ENCODE peak calls at places on chromosomes 6 and 20, in five cellular contexts. One of them, this sample, is unnamed. For H3K4me1, the result is how much of the 10 kb centered on the place peaks cover.

GRCh38 chr6:163324928-163325784 is 89.4 kb upstream of the QKI start:
- DNase-seq in SK-N-SH: no peak
- DNase-seq in PC-3: peak
- DNase-seq in GM23248: peak
- DNase-seq in HCT116: no peak
- DNase-seq in this sample: no peak

GRCh38 chr6:105651969-105652368 is 249.1 kb upstream of the PREP start:
- DNase-seq in HCT116: no peak
- DNase-seq in SK-N-SH: no peak
- DNase-seq in PC-3: no peak
- DNase-seq in GM23248: no peak
- DNase-seq in this sample: no peak

GRCh38 chr6:17281497-17282481 is 628 bp downstream of the RBM24 start:
- DNase-seq in SK-N-SH: peak
- DNase-seq in PC-3: no peak
- DNase-seq in HCT116: no peak
- DNase-seq in GM23248: peak
- DNase-seq in this sample: peak

GRCh38 chr6:5205877-5206840 is 54.6 kb downstream of the LYRM4 start:
- DNase-seq in HCT116: no peak
- DNase-seq in GM23248: peak
- DNase-seq in SK-N-SH: peak
- DNase-seq in PC-3: peak
- DNase-seq in this sample: no peak

GRCh38 chr6:105616521-105616920 is 213.6 kb upstream of the PREP start:
- DNase-seq in PC-3: peak
- DNase-seq in HCT116: no peak
- DNase-seq in SK-N-SH: no peak
- DNase-seq in GM23248: peak
- DNase-seq in this sample: no peak

GRCh38 chr20:63153254-63154221 is 62.4 kb downstream of the YTHDF1 start:
- DNase-seq in SK-N-SH: no peak
- DNase-seq in GM23248: no peak
- DNase-seq in PC-3: no peak
- DNase-seq in HCT116: no peak
- DNase-seq in this sample: no peak

GRCh38 chr6:143405381-143406154 is 44.9 kb downstream of the ADAT2 start:
- DNase-seq in GM23248: peak
- DNase-seq in SK-N-SH: no peak
- DNase-seq in HCT116: no peak
- DNase-seq in PC-3: peak
- DNase-seq in this sample: no peak

GRCh38 chr6:14290448-14291388 is 173.1 kb downstream of the CD83 start:
- DNase-seq in HCT116: no peak
- DNase-seq in PC-3: no peak
- DNase-seq in SK-N-SH: no peak
- DNase-seq in GM23248: no peak
- DNase-seq in this sample: no peak

GRCh38 chr6:127586372-127586771 is 9.4 kb downstream of the C6orf58 start:
- DNase-seq in GM23248: no peak
- DNase-seq in SK-N-SH: no peak
- DNase-seq in HCT116: peak
- DNase-seq in PC-3: no peak
- DNase-seq in this sample: peak

GRCh38 chr6:87909849-87910248 is 137.8 kb upstream of the SPACA1 start:
- DNase-seq in HCT116: no peak
- DNase-seq in SK-N-SH: no peak
- DNase-seq in GM23248: peak
- DNase-seq in PC-3: peak
- DNase-seq in this sample: no peak

GRCh38 chr6:142013875-142014495 is 118.7 kb upstream of the GJE1 start:
- DNase-seq in HCT116: peak
- DNase-seq in GM23248: peak
- DNase-seq in PC-3: peak
- DNase-seq in SK-N-SH: no peak
- DNase-seq in this sample: peak

GRCh38 chr6:106133040-106133439 is 46.9 kb downstream of the PRDM1 start:
- DNase-seq in HCT116: no peak
- DNase-seq in PC-3: no peak
- DNase-seq in SK-N-SH: no peak
- DNase-seq in GM23248: no peak
- DNase-seq in this sample: no peak

GRCh38 chr6:133778414-133778813 is 110.5 kb upstream of the TCF21 start:
- DNase-seq in HCT116: no peak
- DNase-seq in PC-3: peak
- DNase-seq in SK-N-SH: no peak
- DNase-seq in GM23248: peak
- DNase-seq in this sample: no peak

GRCh38 chr6:42406296-42407280 is 45.1 kb downstream of the TRERF1 start:
- DNase-seq in SK-N-SH: no peak
- DNase-seq in GM23248: peak
- DNase-seq in HCT116: no peak
- DNase-seq in PC-3: peak
- DNase-seq in this sample: peak
- TF ChIP-seq EZH2phosphoT487 in SK-N-SH: no peak
- TF ChIP-seq EZH2phosphoT487 in GM23248: no peak
- TF ChIP-seq EZH2phosphoT487 in HCT116: no peak
- TF ChIP-seq EZH2phosphoT487 in PC-3: no peak
- TF ChIP-seq EZH2phosphoT487 in this sample: no peak

DNA sequence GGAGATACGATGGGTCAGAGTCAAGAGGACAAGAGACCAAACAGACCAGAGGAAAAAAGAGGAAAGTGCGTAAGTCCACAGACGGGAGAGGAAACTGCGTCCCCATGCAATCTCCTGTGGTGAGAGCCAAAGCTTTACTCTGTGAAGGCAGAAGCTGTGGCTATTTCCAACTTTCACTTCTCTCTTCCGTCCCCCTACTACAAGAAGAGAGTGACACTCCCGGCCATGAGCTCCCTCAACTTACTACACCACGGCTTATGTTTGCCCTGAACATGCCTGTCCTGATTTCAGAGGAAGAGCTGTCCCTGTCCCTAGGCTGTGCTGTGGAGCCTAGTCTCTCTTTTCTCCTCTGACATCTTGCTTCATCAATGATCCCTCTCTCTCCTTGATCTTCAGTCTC is 11.5 kb upstream of the SSR1 start:
- DNase-seq in SK-N-SH: no peak
- DNase-seq in HCT116: no peak
- DNase-seq in PC-3: no peak
- DNase-seq in GM23248: no peak
- DNase-seq in this sample: no peak
- H3K4me1 ChIP-seq in SK-N-SH: under half
- H3K4me1 ChIP-seq in HCT116: under half
- H3K4me1 ChIP-seq in PC-3: under half
- H3K4me1 ChIP-seq in GM23248: under half
- H3K4me1 ChIP-seq in this sample: under half

GRCh38 chr20:22423190-22423832 is 161.1 kb downstream of the FOXA2 start:
- DNase-seq in SK-N-SH: no peak
- DNase-seq in PC-3: no peak
- DNase-seq in GM23248: no peak
- DNase-seq in HCT116: no peak
- DNase-seq in this sample: no peak
- TF ChIP-seq EZH2phosphoT487 in SK-N-SH: no peak
- TF ChIP-seq EZH2phosphoT487 in PC-3: no peak
- TF ChIP-seq EZH2phosphoT487 in GM23248: no peak
- TF ChIP-seq EZH2phosphoT487 in HCT116: no peak
- TF ChIP-seq EZH2phosphoT487 in this sample: no peak

GRCh38 chr20:41897708-41898107 is 279.5 kb upstream of the CHD6 start:
- DNase-seq in HCT116: no peak
- DNase-seq in GM23248: no peak
- DNase-seq in PC-3: no peak
- DNase-seq in SK-N-SH: no peak
- DNase-seq in this sample: no peak
- H3K4me1 ChIP-seq in HCT116: under half
- H3K4me1 ChIP-seq in GM23248: under half
- H3K4me1 ChIP-seq in PC-3: under half
- H3K4me1 ChIP-seq in SK-N-SH: under half
- H3K4me1 ChIP-seq in this sample: under half

GRCh38 chr6:157143885-157144795 is 179.2 kb downstream of the TMEM242 start:
- DNase-seq in GM23248: no peak
- DNase-seq in HCT116: no peak
- DNase-seq in SK-N-SH: peak
- DNase-seq in PC-3: no peak
- DNase-seq in this sample: peak
- TF ChIP-seq EZH2phosphoT487 in GM23248: no peak
- TF ChIP-seq EZH2phosphoT487 in HCT116: no peak
- TF ChIP-seq EZH2phosphoT487 in SK-N-SH: no peak
- TF ChIP-seq EZH2phosphoT487 in PC-3: no peak
- TF ChIP-seq EZH2phosphoT487 in this sample: no peak

GRCh38 chr20:25355866-25356265 is 34.8 kb downstream of the ABHD12 start:
- DNase-seq in PC-3: no peak
- DNase-seq in GM23248: no peak
- DNase-seq in SK-N-SH: no peak
- DNase-seq in HCT116: no peak
- DNase-seq in this sample: no peak
- H3K4me1 ChIP-seq in PC-3: under half
- H3K4me1 ChIP-seq in GM23248: under half
- H3K4me1 ChIP-seq in SK-N-SH: under half
- H3K4me1 ChIP-seq in HCT116: under half
- H3K4me1 ChIP-seq in this sample: under half

GRCh38 chr6:125678601-125679000 is 70.8 kb upstream of the HEY2 start:
- DNase-seq in HCT116: no peak
- DNase-seq in SK-N-SH: no peak
- DNase-seq in GM23248: no peak
- DNase-seq in PC-3: no peak
- DNase-seq in this sample: no peak
- TF ChIP-seq EZH2phosphoT487 in HCT116: no peak
- TF ChIP-seq EZH2phosphoT487 in SK-N-SH: no peak
- TF ChIP-seq EZH2phosphoT487 in GM23248: no peak
- TF ChIP-seq EZH2phosphoT487 in PC-3: no peak
- TF ChIP-seq EZH2phosphoT487 in this sample: no peak

GRCh38 chr20:50214226-50215024 is 23.8 kb downstream of the CEBPB start:
- DNase-seq in PC-3: no peak
- DNase-seq in GM23248: no peak
- DNase-seq in SK-N-SH: no peak
- DNase-seq in HCT116: no peak
- DNase-seq in this sample: no peak

GRCh38 chr20:50215101-50215500 is 24.5 kb downstream of the CEBPB start:
- DNase-seq in PC-3: no peak
- DNase-seq in GM23248: peak
- DNase-seq in SK-N-SH: no peak
- DNase-seq in HCT116: no peak
- DNase-seq in this sample: no peak

GRCh38 chr20:50217207-50217949 is 26.7 kb downstream of the CEBPB start:
- DNase-seq in SK-N-SH: no peak
- DNase-seq in HCT116: no peak
- DNase-seq in GM23248: no peak
- DNase-seq in PC-3: no peak
- DNase-seq in this sample: no peak

GRCh38 chr20:50216543-50217206 is 26.0 kb downstream of the CEBPB start:
- DNase-seq in PC-3: no peak
- DNase-seq in HCT116: no peak
- DNase-seq in GM23248: no peak
- DNase-seq in SK-N-SH: no peak
- DNase-seq in this sample: peak

DNA sequence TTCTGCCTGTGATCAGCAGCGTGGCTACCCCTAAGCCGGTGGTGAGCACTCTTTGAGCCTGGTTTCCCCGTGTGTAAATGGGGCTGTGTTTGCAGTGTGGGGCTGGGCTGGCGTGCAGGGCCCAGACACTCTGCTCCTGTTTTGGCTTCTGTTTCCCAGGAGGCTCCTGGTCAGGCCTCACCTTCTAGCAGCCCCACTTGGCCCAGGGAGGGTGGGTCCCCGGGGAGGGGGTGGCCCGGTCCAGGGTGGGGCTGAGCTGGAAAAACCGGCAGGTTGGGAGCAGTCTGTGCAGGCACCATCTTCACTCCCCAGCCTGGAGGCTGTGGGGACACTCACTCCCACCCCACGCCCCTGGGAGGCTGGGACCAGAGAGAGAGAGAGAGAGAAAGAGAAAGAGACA is 25.3 kb downstream of the CEBPB start:
- DNase-seq in GM23248: no peak
- DNase-seq in HCT116: no peak
- DNase-seq in PC-3: no peak
- DNase-seq in SK-N-SH: no peak
- DNase-seq in this sample: no peak
- H3K4me1 ChIP-seq in GM23248: under half
- H3K4me1 ChIP-seq in HCT116: under half
- H3K4me1 ChIP-seq in PC-3: under half
- H3K4me1 ChIP-seq in SK-N-SH: under half
- H3K4me1 ChIP-seq in this sample: under half

DNA sequence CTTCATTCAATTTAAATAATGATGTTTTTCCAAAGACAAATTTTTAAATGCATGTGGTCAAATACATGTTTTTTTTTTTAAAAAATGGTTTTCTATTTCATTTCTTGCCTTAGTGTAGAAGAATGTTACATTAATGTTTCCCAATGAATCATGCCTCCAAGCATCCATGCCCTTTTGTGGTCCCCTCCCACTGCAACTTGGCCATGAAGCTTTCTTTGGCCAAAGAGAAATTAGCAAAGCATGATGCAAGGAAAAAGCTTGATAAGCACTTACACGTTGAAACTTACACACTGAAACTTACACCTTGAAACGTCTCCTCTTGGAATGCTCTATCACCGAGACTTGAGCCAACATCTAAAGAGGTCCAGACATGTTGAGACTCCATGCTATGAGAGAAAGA is 93.0 kb upstream of the ELOVL5 start:
- DNase-seq in PC-3: no peak
- DNase-seq in SK-N-SH: no peak
- DNase-seq in GM23248: peak
- DNase-seq in HCT116: no peak
- DNase-seq in this sample: no peak
- TF ChIP-seq EZH2phosphoT487 in PC-3: no peak
- TF ChIP-seq EZH2phosphoT487 in SK-N-SH: no peak
- TF ChIP-seq EZH2phosphoT487 in GM23248: no peak
- TF ChIP-seq EZH2phosphoT487 in HCT116: no peak
- TF ChIP-seq EZH2phosphoT487 in this sample: no peak

GRCh38 chr6:80541186-80541585 is 434.7 kb downstream of the BCKDHB start:
- DNase-seq in HCT116: peak
- DNase-seq in PC-3: peak
- DNase-seq in SK-N-SH: no peak
- DNase-seq in GM23248: peak
- DNase-seq in this sample: no peak
- H3K4me1 ChIP-seq in HCT116: under half
- H3K4me1 ChIP-seq in PC-3: under half
- H3K4me1 ChIP-seq in SK-N-SH: under half
- H3K4me1 ChIP-seq in GM23248: half or more
- H3K4me1 ChIP-seq in this sample: under half

This sample was measured in neural progenitor cell.